ENCODE peak calls at places on chromosomes 16 and 17, in eight cellular contexts. U is frontal cortex; Q is DMS79 treated with DMSO at 0.1 percent for 48 hours; V is T-helper 1 cell; Z is CD4-positive, alpha-beta T cell; N is NCI-H774; L is pancreas; H is hypothalamus. B is an unnamed sample.

GRCh38 chr17:29613371-29613837 is 9.3 kb downstream of the CORO6 start:
- DNase-seq in U (peak), Q (no peak), V (peak), Z (peak), N (no peak), L (peak), H (peak), B (peak)

GRCh38 chr16:15825750-15826305 is 31.0 kb downstream of the MYH11 start:
- DNase-seq in U (no peak), Q (no peak), V (no peak), Z (no peak), N (no peak), L (no peak), H (no peak), B (no peak)

GRCh38 chr17:16944334-16945140 is 27.4 kb downstream of the TNFRSF13B start:
- DNase-seq in U (no peak), Q (no peak), V (no peak), Z (no peak), N (no peak), L (no peak), H (no peak), B (no peak)

GRCh38 chr16:51500306-51500705 is 349.2 kb upstream of the SALL1 start:
- DNase-seq in U (no peak), Q (no peak), V (no peak), Z (no peak), N (no peak), L (no peak), H (no peak), B (no peak)

GRCh38 chr16:30069575-30070462 is 4.3 kb downstream of the ALDOA start:
- DNase-seq in U (no peak), Q (no peak), V (no peak), Z (no peak), N (no peak), L (no peak), H (peak), B (no peak)

GRCh38 chr16:4769306-4769638 is 2.3 kb upstream of the ZNF500 start:
- DNase-seq in U (no peak), Q (no peak), V (no peak), Z (no peak), N (no peak), L (no peak), H (no peak), B (no peak)

GRCh38 chr17:42252528-42253172 is 23.5 kb downstream of the STAT5B start:
- DNase-seq in U (no peak), Q (no peak), V (no peak), Z (no peak), N (no peak), L (no peak), H (no peak), B (no peak)

GRCh38 chr17:47219621-47220475 is 10.7 kb downstream of the MYL4 start:
- DNase-seq in U (no peak), Q (no peak), V (no peak), Z (no peak), N (no peak), L (no peak), H (no peak), B (no peak)

GRCh38 chr17:71409712-71410111 is 711.1 kb upstream of the SOX9 start:
- DNase-seq in U (no peak), Q (no peak), V (no peak), Z (no peak), N (no peak), L (no peak), H (no peak), B (no peak)

GRCh38 chr17:12365805-12366204 is 299.9 kb upstream of the MYOCD start:
- DNase-seq in U (no peak), Q (no peak), V (no peak), Z (no peak), N (no peak), L (no peak), H (no peak), B (no peak)

GRCh38 chr16:89409161-89409711 is 81.1 kb downstream of the ANKRD11 start:
- DNase-seq in U (no peak), Q (no peak), V (peak), Z (peak), N (no peak), L (no peak), H (no peak), B (no peak)

GRCh38 chr17:17059301-17059890 is 17.1 kb downstream of the MPRIP start:
- DNase-seq in U (no peak), Q (no peak), V (no peak), Z (no peak), N (no peak), L (no peak), H (no peak), B (no peak)

GRCh38 chr17:63071797-63072196 is 105.8 kb downstream of the TANC2 start:
- DNase-seq in U (no peak), Q (no peak), V (no peak), Z (no peak), N (no peak), L (no peak), H (no peak), B (no peak)

GRCh38 chr16:50303605-50304466 is 37.5 kb downstream of the ADCY7 start:
- DNase-seq in U (no peak), Q (no peak), V (no peak), Z (no peak), N (no peak), L (no peak), H (no peak), B (no peak)